ENCODE peak calls at places on chromosome 12, in six cellular contexts. P is CD8-positive, alpha-beta T cell; D is A549; A is HFF-Myc; U is astrocyte of the spinal cord; W is body of pancreas. T is an unnamed sample.

GRCh38 chr12:76762556-76762955 is 1.4 kb upstream of the ZDHHC17 start:
- DNase-seq in P (no peak), D (no peak), A (no peak), U (no peak), W (no peak), T (no peak)

GRCh38 chr12:3600039-3600720 is 109.2 kb downstream of the PRMT8 start:
- DNase-seq in P (no peak), D (no peak), A (no peak), U (no peak), W (no peak), T (no peak)

GRCh38 chr12:51683763-51684357 is 92.8 kb downstream of the SCN8A start:
- DNase-seq in P (no peak), D (no peak), A (no peak), U (peak; percentile 69), W (peak; percentile 60), T (no peak)

GRCh38 chr12:40525054-40525453 is 167.2 kb upstream of the CNTN1 start:
- DNase-seq in P (no peak), D (no peak), A (no peak), U (no peak), W (no peak), T (no peak)

GRCh38 chr12:47892819-47893218 is 12.0 kb downstream of the VDR start:
- DNase-seq in P (no peak), D (no peak), A (no peak), U (no peak), W (no peak), T (no peak)

GRCh38 chr12:132238487-132239248 is 90.7 kb downstream of the GALNT9 start:
- DNase-seq in P (no peak), D (no peak), A (no peak), U (no peak), W (no peak), T (no peak)

GRCh38 chr12:6647083-6647604 is at the start of gene ACRBP:
- DNase-seq in P (peak; percentile 27), D (no peak), A (peak; percentile 22), U (peak; percentile 62), W (peak; percentile 78), T (peak; percentile 62)

GRCh38 chr12:15526033-15526432 is 203.7 kb downstream of the PTPRO start:
- DNase-seq in P (no peak), D (no peak), A (no peak), U (no peak), W (no peak), T (no peak)

GRCh38 chr12:56725723-56726102 is 614 bp upstream of the NACA start:
- DNase-seq in P (no peak), D (no peak), A (no peak), U (no peak), W (no peak), T (no peak)

GRCh38 chr12:46124132-46124847 is 133.9 kb upstream of the SCAF11 start:
- DNase-seq in P (no peak), D (no peak), A (no peak), U (no peak), W (no peak), T (no peak)

GRCh38 chr12:46492471-46493351 is 120.1 kb upstream of the SLC38A2 start:
- DNase-seq in P (no peak), D (peak; percentile 74), A (peak; percentile 64), U (peak; percentile 87), W (peak; percentile 43), T (peak; percentile 83)

GRCh38 chr12:94263011-94263786 is 114.8 kb downstream of the PLXNC1 start:
- DNase-seq in P (peak; percentile 58), D (no peak), A (no peak), U (no peak), W (no peak), T (no peak)

GRCh38 chr12:130185455-130186100 is 23.3 kb downstream of the FZD10 start:
- DNase-seq in P (no peak), D (no peak), A (no peak), U (no peak), W (no peak), T (no peak)

GRCh38 chr12:9634177-9634803 is 26.6 kb upstream of the KLRB1 start:
- DNase-seq in P (peak; percentile 86), D (peak; percentile 32), A (no peak), U (peak; percentile 63), W (peak; percentile 53), T (no peak)

GRCh38 chr12:13435535-13435934 is 239.0 kb downstream of the EMP1 start:
- DNase-seq in P (no peak), D (no peak), A (no peak), U (peak; percentile 66), W (no peak), T (no peak)

DNA sequence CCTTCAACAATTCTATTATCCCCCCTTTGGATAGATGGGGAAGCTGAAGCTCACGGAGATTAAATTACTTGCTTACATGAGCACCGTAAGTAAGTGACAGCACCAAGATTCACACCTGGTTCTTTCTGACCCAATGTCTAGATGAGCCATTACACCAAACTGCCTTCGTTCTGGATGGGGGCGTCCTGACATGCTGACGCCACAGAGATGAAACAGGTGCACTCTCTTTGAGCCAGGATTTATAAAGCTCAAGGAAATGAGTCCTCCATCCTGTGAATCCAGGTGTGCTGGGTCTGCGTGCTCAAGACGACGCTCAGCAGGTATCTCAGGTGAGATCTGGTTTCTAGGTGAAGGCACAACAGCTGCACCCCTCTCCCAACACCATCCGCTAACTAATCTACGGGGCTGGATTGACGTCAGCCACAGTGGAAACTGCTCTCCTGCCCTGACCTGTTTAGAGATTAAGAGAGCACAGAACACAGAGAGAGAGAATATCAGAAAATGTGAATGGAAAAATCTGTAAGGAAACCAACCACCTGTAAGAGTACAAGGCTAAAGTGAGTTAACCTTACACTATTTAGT is 61.6 kb downstream of the KSR2 start:
- DNase-seq in P (no peak), D (no peak), A (no peak), U (no peak), W (peak; percentile 25), T (no peak)
- TF ChIP-seq CTCF in P (no peak), D (no peak), A (no peak), U (no peak), W (no peak), T (no peak)

GRCh38 chr12:127558363-127558762 is 708.6 kb upstream of the TMEM132C start:
- DNase-seq in P (no peak), D (no peak), A (no peak), U (peak; percentile 7), W (no peak), T (no peak)

GRCh38 chr12:127562781-127563180 is 704.2 kb upstream of the TMEM132C start:
- DNase-seq in P (no peak), D (no peak), A (no peak), U (no peak), W (no peak), T (no peak)

GRCh38 chr12:127560041-127560478 is 706.9 kb upstream of the TMEM132C start:
- DNase-seq in P (no peak), D (no peak), A (no peak), U (no peak), W (no peak), T (no peak)

GRCh38 chr12:127556487-127556886 is 710.5 kb upstream of the TMEM132C start:
- DNase-seq in P (no peak), D (no peak), A (no peak), U (no peak), W (no peak), T (no peak)

DNA sequence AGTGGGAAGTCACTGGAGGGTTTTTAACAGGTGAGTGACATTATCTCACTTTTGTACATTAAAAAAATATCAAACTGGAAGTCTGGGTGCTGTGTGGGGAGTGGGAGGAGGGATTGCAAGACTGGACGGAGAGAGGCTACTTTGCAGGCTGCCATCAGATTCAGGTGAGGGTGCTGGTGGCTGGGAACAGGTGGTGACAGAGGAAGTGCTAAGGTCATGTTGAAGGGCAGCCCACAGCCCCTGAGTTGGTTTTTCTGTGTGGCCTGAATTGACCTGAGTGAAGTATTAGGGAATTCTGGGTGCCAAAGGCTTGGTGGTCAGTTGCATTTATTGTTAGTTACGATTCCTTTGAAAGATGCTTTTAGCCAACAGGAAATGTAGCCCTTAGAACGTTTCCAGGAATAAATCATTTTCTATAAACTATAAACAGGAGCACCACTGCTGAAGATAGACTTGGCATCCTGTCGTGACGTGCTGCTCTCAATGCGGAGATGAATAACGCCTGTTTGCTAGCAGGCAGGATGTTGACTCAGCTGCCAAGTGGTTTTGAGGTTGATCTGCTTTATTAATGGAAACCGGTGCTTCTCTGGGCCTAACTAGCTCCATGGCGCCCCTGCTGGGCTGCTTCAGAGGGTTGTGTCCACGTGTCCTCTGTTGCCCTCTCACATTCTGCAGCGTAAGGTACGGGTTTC is 707.5 kb upstream of the TMEM132C start:
- DNase-seq in P (peak; percentile 13), D (no peak), A (peak; percentile 96), U (peak; percentile 97), W (peak; percentile 22), T (no peak)
- TF ChIP-seq CTCF in P (no peak), D (no peak), A (peak; percentile 86), U (peak; percentile 88), W (no peak), T (no peak)

DNA sequence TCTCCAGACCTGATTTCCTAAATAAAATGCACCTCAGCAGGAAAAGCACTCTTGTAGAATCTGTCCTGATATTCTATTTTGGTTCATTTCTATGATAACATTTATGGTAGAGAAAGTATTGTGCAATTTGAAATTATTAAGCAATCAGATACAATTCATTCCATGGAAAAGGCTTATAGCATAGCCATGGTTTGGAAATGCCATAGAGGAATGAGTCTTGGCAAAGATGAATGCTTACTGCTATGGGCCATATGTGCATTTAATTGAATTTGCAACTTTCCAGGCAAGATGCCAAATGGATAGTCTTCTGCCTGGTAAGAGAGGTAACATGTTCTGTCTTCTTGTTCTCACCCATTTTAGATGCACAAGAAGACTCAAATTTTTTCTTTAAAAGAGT is 212.4 kb upstream of the SLC16A7 start:
- DNase-seq in P (no peak), D (no peak), A (peak; percentile 52), U (no peak), W (no peak), T (no peak)
- TF ChIP-seq CTCF in P (no peak), D (no peak), A (no peak), U (no peak), W (no peak), T (no peak)

GRCh38 chr12:53251477-53252348 is 16.4 kb upstream of the ESPL1 start:
- DNase-seq in P (peak; percentile 71), D (peak; percentile 87), A (no peak), U (peak; percentile 74), W (peak; percentile 87), T (peak; percentile 85)

GRCh38 chr12:53254816-53255545 is 13.1 kb upstream of the ESPL1 start:
- DNase-seq in P (no peak), D (no peak), A (no peak), U (no peak), W (no peak), T (no peak)

GRCh38 chr12:53253298-53253697 is 14.8 kb upstream of the ESPL1 start:
- DNase-seq in P (no peak), D (no peak), A (no peak), U (no peak), W (no peak), T (no peak)

GRCh38 chr12:53255993-53256392 is 12.1 kb upstream of the ESPL1 start:
- DNase-seq in P (no peak), D (no peak), A (no peak), U (no peak), W (no peak), T (no peak)

DNA sequence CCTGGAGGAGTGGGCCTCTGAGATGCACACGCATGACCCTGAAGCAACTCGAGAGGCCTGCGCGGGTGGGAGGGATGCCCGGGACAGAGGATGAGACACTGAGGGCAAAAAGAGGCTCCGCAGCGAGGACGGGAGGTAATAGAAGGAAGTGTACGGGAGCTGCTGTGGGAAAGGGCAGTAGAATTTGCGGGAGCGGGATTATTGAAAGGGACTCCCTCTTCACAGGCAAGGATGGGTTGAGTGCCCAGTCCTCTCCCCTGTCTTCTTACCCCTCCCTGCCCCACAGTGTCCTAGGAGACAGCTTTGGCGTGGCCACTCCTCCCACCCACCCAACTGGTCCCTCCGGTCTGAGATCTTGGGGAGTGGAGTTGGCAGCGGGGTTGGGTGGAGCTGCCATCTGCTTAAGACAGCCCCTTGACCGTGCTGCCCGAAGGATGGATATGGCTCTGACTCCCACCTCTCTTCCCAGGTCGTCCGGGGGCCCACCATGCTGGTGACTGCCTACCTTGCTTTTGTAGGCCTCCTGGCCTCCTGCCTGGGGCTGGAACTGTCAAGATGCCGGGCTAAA is 15.7 kb upstream of the ESPL1 start:
- DNase-seq in P (no peak), D (peak; percentile 27), A (no peak), U (no peak), W (peak; percentile 33), T (peak; percentile 56)
- TF ChIP-seq CTCF in P (no peak), D (no peak), A (no peak), U (no peak), W (no peak), T (no peak)